ENCODE peak calls at places on chromosomes 6 and 20, in four cellular contexts. Z is heart left ventricle, A is sigmoid colon, F is A549. J is an unnamed sample.
A peak's percentile ranks its signal among the peaks of the same experiment; 100 is the strongest.

GRCh38 chr20:60249436-60249835 is 291.2 kb downstream of the CDH26 start:
- DNase-seq in A (no peak), F (peak; percentile 61), Z (no peak), J (no peak)

GRCh38 chr6:136669299-136669699 is 119.1 kb upstream of the MAP7 start:
- DNase-seq in F (no peak), A (no peak), Z (no peak), J (peak; percentile 2)

GRCh38 chr6:84348801-84349200 is 121.4 kb upstream of the CEP162 start:
- DNase-seq in F (no peak), A (no peak), Z (no peak), J (no peak)

GRCh38 chr20:57522380-57522973 is 2.5 kb downstream of the CTCFL start:
- DNase-seq in F (no peak), A (no peak), Z (no peak), J (no peak)

GRCh38 chr20:59146801-59147118 is 16.9 kb upstream of the ZNF831 start:
- DNase-seq in F (no peak), Z (no peak), A (no peak), J (no peak)

GRCh38 chr6:63410435-63411426 is 90.9 kb upstream of the LGSN start:
- DNase-seq in A (no peak), F (no peak), Z (no peak), J (no peak)

GRCh38 chr6:111952821-111953535 is 79.7 kb upstream of the FYN start:
- DNase-seq in F (peak; percentile 8), A (no peak), Z (no peak), J (no peak)

GRCh38 chr6:152946484-152946883 is 36.4 kb downstream of the FBXO5 start:
- DNase-seq in A (no peak), F (no peak), Z (no peak), J (no peak)

GRCh38 chr20:44039741-44040140 is 125.1 kb downstream of the TOX2 start:
- DNase-seq in A (peak; percentile 47), Z (no peak), F (no peak), J (no peak)

GRCh38 chr20:38932457-38933120 is 6.4 kb downstream of the FAM83D start:
- DNase-seq in F (no peak), Z (no peak), A (no peak), J (peak; percentile 16)

GRCh38 chr20:49248879-49249665 is 28.8 kb downstream of the ZNFX1 start:
- DNase-seq in Z (no peak), A (no peak), F (no peak), J (no peak)

GRCh38 chr20:49247792-49248191 is 28.6 kb downstream of the DDX27 start:
- DNase-seq in A (no peak), F (no peak), Z (no peak), J (no peak)

GRCh38 chr20:49245921-49246740 is 26.9 kb downstream of the DDX27 start:
- DNase-seq in Z (peak; percentile 58), A (no peak), F (peak; percentile 53), J (peak; percentile 77)

GRCh38 chr20:49248301-49248700 is 29.1 kb downstream of the DDX27 start:
- DNase-seq in Z (no peak), F (no peak), A (no peak), J (no peak)

GRCh38 chr20:49247169-49247734 is 28.0 kb downstream of the DDX27 start:
- DNase-seq in A (no peak), F (no peak), Z (no peak), J (no peak)
- TF ChIP-seq POLR2A in A (no peak), F (no peak), Z (no peak), J (no peak)

DNA sequence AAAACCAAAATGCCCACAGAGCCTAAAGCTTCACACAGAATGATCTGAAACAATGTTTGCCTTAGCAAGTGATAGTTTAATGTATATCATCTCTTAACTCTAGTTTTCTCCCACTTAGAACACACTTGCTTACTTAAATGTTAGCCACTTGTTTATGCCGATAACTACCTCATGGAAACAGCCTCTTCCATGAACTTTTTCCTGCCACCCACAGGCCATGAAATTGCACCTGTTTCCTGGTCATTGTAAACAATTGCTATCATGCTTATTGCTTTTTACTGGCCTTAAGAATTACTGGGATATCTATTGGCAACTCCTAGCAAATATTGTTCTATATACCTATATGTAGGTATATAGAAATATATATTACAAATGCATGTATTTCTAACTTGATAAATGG is 231.1 kb downstream of the HDGFL1 start:
- DNase-seq in A (no peak), Z (no peak), F (no peak), J (no peak)
- TF ChIP-seq POLR2A in A (no peak), Z (no peak), F (no peak), J (no peak)

GRCh38 chr20:24033151-24033550 is 44.6 kb upstream of the GGTLC1 start:
- DNase-seq in Z (no peak), F (no peak), A (no peak), J (no peak)

GRCh38 chr20:24032412-24032898 is 43.9 kb upstream of the GGTLC1 start:
- DNase-seq in Z (no peak), A (no peak), F (no peak), J (no peak)

DNA sequence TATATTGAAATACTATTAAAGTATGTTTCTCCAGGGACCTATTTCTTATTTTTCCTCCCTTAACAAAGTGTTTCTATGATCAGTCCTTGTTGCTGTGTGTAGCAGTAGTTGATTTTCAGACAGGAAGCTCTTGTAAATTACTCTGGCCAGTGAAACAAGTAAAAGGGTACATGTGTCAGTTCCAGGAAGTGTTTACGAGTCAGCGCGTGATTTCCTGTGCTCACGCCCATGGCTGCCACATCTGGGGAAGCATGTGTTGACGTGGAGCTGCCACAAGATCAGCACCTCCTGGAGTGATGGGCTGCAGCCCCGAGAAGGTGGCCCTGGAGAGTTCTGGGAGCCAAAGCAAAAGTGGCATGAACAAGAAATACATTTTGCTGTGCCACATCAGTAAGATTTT is 38.6 kb upstream of the GGTLC1 start:
- DNase-seq in F (no peak), Z (peak; percentile 71), A (peak; percentile 74), J (no peak)
- TF ChIP-seq POLR2A in F (no peak), Z (no peak), A (no peak), J (no peak)

GRCh38 chr20:11108102-11108842 is 434.5 kb upstream of the JAG1 start:
- DNase-seq in A (no peak), F (no peak), Z (peak; percentile 61), J (peak; percentile 1)
- TF ChIP-seq POLR2A in A (no peak), F (no peak), Z (no peak), J (no peak)

GRCh38 chr20:40991181-40991889 is 37.3 kb upstream of the TOP1 start:
- DNase-seq in Z (peak; percentile 41), A (peak; percentile 61), F (no peak), J (no peak)
- TF ChIP-seq POLR2A in Z (no peak), A (no peak), F (no peak), J (no peak)

DNA sequence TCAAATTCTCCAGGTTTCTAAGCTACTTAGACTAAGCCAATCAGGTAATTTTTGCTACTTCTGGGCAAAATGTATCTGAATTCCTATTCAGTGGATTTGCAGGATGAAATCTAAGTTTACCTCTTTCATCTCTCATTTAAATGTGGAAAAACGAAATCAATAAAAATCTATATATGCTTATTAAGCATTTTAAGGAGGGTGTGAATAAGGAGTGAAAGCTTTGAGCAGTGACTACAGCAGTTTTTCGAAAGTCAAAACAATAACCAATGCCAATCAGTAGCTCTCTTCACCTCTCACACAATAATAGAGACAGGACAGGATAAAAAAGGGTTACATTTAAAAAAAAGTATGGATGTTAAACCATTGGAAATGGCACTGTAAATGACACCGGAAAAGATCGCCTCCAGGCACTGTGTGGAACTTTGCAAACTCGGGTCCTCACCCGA is 476 bp upstream of the BCKDHB start:
- DNase-seq in F (no peak), A (no peak), Z (no peak), J (no peak)
- TF ChIP-seq POLR2A in F (no peak), A (no peak), Z (no peak), J (no peak)

J was measured in erythroblast.